ENCODE peak calls at places on chromosome 1, in eight cellular contexts. C, L, X, M, K, S, N and U are unnamed samples.

GRCh38 chr1:156114919-156115513 is 505 bp downstream of the LMNA start:
- DNase-seq in C (no peak), L (no peak), X (no peak), M (no peak), K (no peak), S (no peak), N (no peak), U (peak; percentile 57)

GRCh38 chr1:199774433-199775089 is 252.9 kb upstream of the NR5A2 start:
- DNase-seq in C (no peak), L (peak; percentile 25), X (no peak), M (no peak), K (no peak), S (peak; percentile 72), N (no peak), U (no peak)

GRCh38 chr1:31815752-31816484 is at the start of gene SPOCD1:
- DNase-seq in C (no peak), L (peak; percentile 78), X (no peak), M (peak; percentile 64), K (peak; percentile 88), S (peak; percentile 94), N (peak; percentile 84), U (peak; percentile 84)

GRCh38 chr1:83692524-83693336 is 306.2 kb downstream of the TTLL7 start:
- DNase-seq in C (peak; percentile 66), L (peak; percentile 27), X (peak; percentile 9), M (no peak), K (no peak), S (no peak), N (peak; percentile 18), U (no peak)

GRCh38 chr1:230824571-230825060 is 43.7 kb downstream of the C1orf198 start:
- DNase-seq in C (no peak), L (peak; percentile 29), X (no peak), M (no peak), K (no peak), S (no peak), N (no peak), U (no peak)

GRCh38 chr1:179702923-179703322 is 40.2 kb upstream of the FAM163A start:
- DNase-seq in C (no peak), L (no peak), X (no peak), M (no peak), K (no peak), S (no peak), N (no peak), U (peak; percentile 32)

GRCh38 chr1:151720190-151720953 is 950 bp upstream of the RIIAD1 start:
- DNase-seq in C (no peak), L (peak; percentile 21), X (no peak), M (no peak), K (peak; percentile 40), S (no peak), N (no peak), U (peak; percentile 26)

GRCh38 chr1:226209307-226210059 is 14.0 kb upstream of the MIXL1 start:
- DNase-seq in C (no peak), L (no peak), X (no peak), M (no peak), K (no peak), S (no peak), N (no peak), U (no peak)

GRCh38 chr1:30995990-30996612 is 69.4 kb downstream of the PUM1 start:
- DNase-seq in C (no peak), L (no peak), X (no peak), M (no peak), K (no peak), S (no peak), N (no peak), U (no peak)

GRCh38 chr1:75079535-75080290 is 54.5 kb upstream of the LHX8 start:
- DNase-seq in C (no peak), L (no peak), X (no peak), M (no peak), K (no peak), S (no peak), N (no peak), U (no peak)

GRCh38 chr1:21916447-21917240 is 20.5 kb downstream of the HSPG2 start:
- DNase-seq in C (no peak), L (no peak), X (no peak), M (no peak), K (no peak), S (no peak), N (no peak), U (no peak)

GRCh38 chr1:160238408-160238807 is 23.9 kb downstream of the DCAF8 start:
- DNase-seq in C (no peak), L (no peak), X (no peak), M (no peak), K (no peak), S (no peak), N (no peak), U (no peak)

GRCh38 chr1:201645956-201646355 is 107.0 kb downstream of the NAV1 start:
- DNase-seq in C (no peak), L (no peak), X (no peak), M (no peak), K (no peak), S (no peak), N (no peak), U (no peak)

GRCh38 chr1:167317463-167317862 is 96.8 kb downstream of the POU2F1 start:
- DNase-seq in C (no peak), L (no peak), X (no peak), M (no peak), K (no peak), S (no peak), N (no peak), U (no peak)

GRCh38 chr1:54887665-54888071 is 673 bp upstream of the DHCR24 start:
- DNase-seq in C (no peak), L (peak; percentile 39), X (peak; percentile 58), M (no peak), K (no peak), S (no peak), N (peak; percentile 10), U (peak; percentile 47)

GRCh38 chr1:59432531-59433439 is 135.9 kb downstream of the FGGY start:
- DNase-seq in C (no peak), L (no peak), X (no peak), M (no peak), K (no peak), S (no peak), N (no peak), U (no peak)

GRCh38 chr1:41539416-41539800 is 54.9 kb upstream of the EDN2 start:
- DNase-seq in C (no peak), L (no peak), X (no peak), M (no peak), K (no peak), S (peak; percentile 9), N (no peak), U (no peak)

GRCh38 chr1:79380078-79380477 is 373.5 kb upstream of the ADGRL4 start:
- DNase-seq in C (no peak), L (no peak), X (no peak), M (no peak), K (no peak), S (no peak), N (no peak), U (no peak)

GRCh38 chr1:37840711-37841110 is 18.7 kb downstream of the MTF1 start:
- DNase-seq in C (no peak), L (peak; percentile 19), X (no peak), M (no peak), K (no peak), S (no peak), N (no peak), U (no peak)

GRCh38 chr1:164662462-164662861 is 103.5 kb downstream of the PBX1 start:
- DNase-seq in C (no peak), L (no peak), X (no peak), M (no peak), K (no peak), S (no peak), N (no peak), U (no peak)

GRCh38 chr1:225879521-225880209 is 2.5 kb downstream of the TMEM63A start:
- DNase-seq in C (peak; percentile 71), L (no peak), X (peak; percentile 59), M (peak; percentile 28), K (no peak), S (no peak), N (no peak), U (no peak)

GRCh38 chr1:90989990-90990389 is 31.8 kb downstream of the ZNF644 start:
- DNase-seq in C (no peak), L (no peak), X (no peak), M (no peak), K (no peak), S (no peak), N (no peak), U (no peak)

GRCh38 chr1:215001419-215002021 is 81.0 kb upstream of the KCNK2 start:
- DNase-seq in C (no peak), L (no peak), X (no peak), M (no peak), K (no peak), S (no peak), N (no peak), U (no peak)

GRCh38 chr1:9691726-9692125 is 40.2 kb downstream of the PIK3CD start:
- DNase-seq in C (no peak), L (no peak), X (no peak), M (no peak), K (no peak), S (no peak), N (no peak), U (no peak)

GRCh38 chr1:31593770-31594632 is 17.7 kb downstream of the TINAGL1 start:
- DNase-seq in C (peak; percentile 88), L (peak; percentile 84), X (peak; percentile 16), M (peak; percentile 60), K (peak; percentile 87), S (peak; percentile 90), N (peak; percentile 89), U (peak; percentile 90)